ENCODE peak calls at places on chromosomes 11 and 22, in six cellular contexts. I is iris pigment epithelial cell; G is mesenchymal stem cell; E is glutamatergic neuron; U is activated T-helper 9 cell treated with anti-CD3 and anti-CD28 coated beads, Interleukin-2, amount 50 U/mL, for 16 hours; W is left ventricle myocardium superior. Q is an unnamed sample.
A peak's percentile ranks its signal among the peaks of the same experiment; 100 is the strongest.

GRCh38 chr22:45880732-45881523 is 96.0 kb downstream of the WNT7B start:
- DNase-seq in I (no peak), G (no peak), E (no peak), U (no peak), W (peak; percentile 28), Q (no peak)

GRCh38 chr22:21991774-21992173 is 9.2 kb upstream of the TOP3B start:
- DNase-seq in I (no peak), G (no peak), E (no peak), U (no peak), W (no peak), Q (no peak)

GRCh38 chr22:31652911-31653684 is 8.9 kb downstream of the PISD start:
- DNase-seq in I (no peak), G (no peak), E (no peak), U (no peak), W (no peak), Q (no peak)

GRCh38 chr11:11510939-11511338 is 110.9 kb downstream of the GALNT18 start:
- DNase-seq in I (no peak), G (no peak), E (peak; percentile 44), U (no peak), W (peak; percentile 51), Q (no peak)

GRCh38 chr11:92888701-92889100 is 80.8 kb upstream of the MTNR1B start:
- DNase-seq in I (no peak), G (no peak), E (no peak), U (no peak), W (no peak), Q (no peak)

GRCh38 chr11:122656073-122656630 is 630 bp downstream of the UBASH3B start:
- DNase-seq in I (peak; percentile 77), G (peak; percentile 76), E (peak; percentile 58), U (peak; percentile 27), W (peak; percentile 64), Q (peak; percentile 58)

GRCh38 chr11:91489989-91490388 is 734.6 kb upstream of the FAT3 start:
- DNase-seq in I (no peak), G (no peak), E (no peak), U (no peak), W (no peak), Q (no peak)

GRCh38 chr11:106642331-106642730 is 375.9 kb downstream of the GUCY1A2 start:
- DNase-seq in I (peak; percentile 81), G (peak; percentile 73), E (no peak), U (no peak), W (no peak), Q (no peak)

GRCh38 chr22:16932577-16932976 is 75.4 kb downstream of the GAB4 start:
- DNase-seq in I (no peak), G (no peak), E (no peak), U (no peak), W (no peak), Q (no peak)

GRCh38 chr11:124895471-124895971 is 2.1 kb downstream of the ROBO4 start:
- DNase-seq in I (no peak), G (no peak), E (no peak), U (no peak), W (no peak), Q (no peak)

Q was measured in activated CD4-positive, CD25-positive, alpha-beta regulatory T cell treated with anti-CD3 and anti-CD28 coated beads, Interleukin-2, amount 50 U/mL, for 72 hours.